ENCODE peak calls at places on chromosome 12, in six cellular contexts. F is prostate gland; X is adipocyte; G is uterus; Y is BE2C; R is CD4-positive, CD25-positive, alpha-beta regulatory T cell. A is an unnamed sample. For H3K4me1 and H3K36me3, the result is how much of the 10 kb centered on the place peaks cover.

GRCh38 chr12:98745578-98746391 is 100.7 kb downstream of the APAF1 start:
- DNase-seq in X (peak), Y (peak), R (peak), G (peak), F (no peak), A (no peak)

GRCh38 chr12:132886529-132887477 is 602 bp downstream of the CHFR start:
- DNase-seq in F (no peak), Y (no peak), G (peak), X (peak), R (no peak), A (no peak)

GRCh38 chr12:24902521-24903304 is 46.2 kb downstream of the BCAT1 start:
- DNase-seq in X (peak), G (no peak), Y (peak), F (no peak), R (no peak), A (no peak)

GRCh38 chr12:59927041-59927440 is 331.2 kb downstream of the SLC16A7 start:
- DNase-seq in Y (no peak), X (no peak), G (no peak), F (no peak), R (no peak), A (peak)

GRCh38 chr12:1213205-1213604 is 222.2 kb downstream of the ERC1 start:
- DNase-seq in X (no peak), R (no peak), G (no peak), Y (no peak), F (no peak), A (no peak)

GRCh38 chr12:42482820-42483533 is 106.6 kb downstream of the PRICKLE1 start:
- DNase-seq in R (peak), F (peak), G (peak), X (peak), Y (peak), A (no peak)

GRCh38 chr12:66107451-66107915 is 23.1 kb downstream of the LLPH start:
- DNase-seq in R (peak), F (peak), X (peak), Y (peak), G (peak), A (peak)

GRCh38 chr12:8697120-8697475 is 693 bp upstream of the RIMKLB start:
- DNase-seq in X (peak), F (peak), Y (no peak), G (no peak), R (peak), A (no peak)

GRCh38 chr12:72876092-72876491 is 603.9 kb downstream of the TRHDE start:
- DNase-seq in Y (no peak), G (no peak), X (no peak), F (no peak), R (no peak), A (no peak)

GRCh38 chr12:119964123-119964522 is 24.9 kb upstream of the BICDL1 start:
- DNase-seq in X (no peak), G (no peak), R (no peak), F (no peak), Y (no peak), A (no peak)

GRCh38 chr12:120292411-120292660 is 633 bp upstream of the RNU4-2 start:
- DNase-seq in G (no peak), R (no peak), F (no peak), Y (no peak), X (no peak), A (no peak)

GRCh38 chr12:27257104-27257848 is 13.2 kb downstream of the STK38L start:
- DNase-seq in F (no peak), G (no peak), R (no peak), X (no peak), Y (no peak), A (no peak)

GRCh38 chr12:1835178-1836131 is 15.1 kb downstream of the LRTM2 start:
- DNase-seq in R (no peak), Y (no peak), X (no peak), F (no peak), G (no peak), A (no peak)

GRCh38 chr12:108457006-108457733 is 57.9 kb upstream of the FICD start:
- DNase-seq in R (peak), G (no peak), F (no peak), X (peak), Y (peak), A (no peak)

GRCh38 chr12:76346798-76347420 is 1.3 kb downstream of the BBS10 start:
- DNase-seq in X (peak), G (no peak), Y (no peak), R (no peak), F (peak), A (no peak)

GRCh38 chr12:16563519-16563918 is 42.4 kb downstream of the LMO3 start:
- DNase-seq in F (no peak), R (no peak), X (no peak), Y (no peak), G (no peak), A (no peak)

GRCh38 chr12:104171785-104172563 is 34.0 kb upstream of the NFYB start:
- DNase-seq in R (no peak), G (no peak), Y (peak), X (no peak), F (no peak), A (no peak)
- H3K4me1 ChIP-seq in R (under half), G (under half), Y (under half), X (under half), F (under half), A (under half)

DNA sequence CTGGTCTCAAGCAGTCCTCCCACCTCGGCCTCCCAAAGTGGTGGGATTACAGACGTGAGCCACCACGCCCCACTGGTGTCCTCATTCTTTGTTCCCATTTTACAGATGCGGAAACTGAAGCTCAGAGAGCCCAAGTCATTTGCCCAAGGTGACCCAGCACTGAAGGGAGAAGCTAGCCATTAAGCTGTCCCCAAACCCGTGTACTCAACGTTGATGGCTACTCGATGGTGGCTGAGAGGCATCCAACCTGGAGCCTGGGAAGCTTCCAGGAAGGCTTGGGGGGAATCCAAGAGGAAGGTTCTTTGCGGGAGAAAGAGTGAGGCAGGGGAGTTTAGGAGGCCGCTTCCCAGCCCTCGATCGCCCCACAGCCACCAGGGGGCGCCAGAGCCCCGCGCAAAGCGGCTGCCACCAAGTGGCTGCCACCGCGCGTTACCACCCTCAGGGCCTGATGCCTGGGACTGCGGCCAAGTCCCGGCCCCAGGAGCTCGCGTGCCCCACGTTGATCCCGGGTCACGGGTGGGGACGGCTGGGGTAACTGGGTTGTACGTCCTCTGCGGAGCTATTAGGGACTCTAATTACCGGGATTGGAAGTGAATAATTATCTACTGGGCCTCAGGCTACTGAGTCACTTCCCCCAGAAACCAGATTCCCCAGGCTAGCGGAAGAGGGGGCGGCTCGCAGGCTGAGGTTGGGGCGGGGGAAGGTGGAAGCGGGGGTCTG is 8.8 kb upstream of the SH2B3 start:
- DNase-seq in G (peak), R (peak), Y (peak), X (peak), F (peak), A (no peak)
- H3K4me3 ChIP-seq in G (no peak), R (no peak), Y (peak), X (peak), F (peak), A (peak)

GRCh38 chr12:109920266-109920780 is 20.2 kb downstream of the TCHP start:
- DNase-seq in X (no peak), Y (no peak), F (no peak), G (no peak), R (no peak), A (no peak)
- H3K36me3 ChIP-seq in X (under half), Y (under half), F (under half), G (under half), R (half or more), A (under half)

GRCh38 chr12:38648813-38649212 is 256.6 kb downstream of the CPNE8 start:
- DNase-seq in G (no peak), R (no peak), Y (no peak), X (no peak), F (no peak), A (no peak)
- H3K4me1 ChIP-seq in G (under half), R (under half), Y (under half), X (under half), F (under half), A (under half)

DNA sequence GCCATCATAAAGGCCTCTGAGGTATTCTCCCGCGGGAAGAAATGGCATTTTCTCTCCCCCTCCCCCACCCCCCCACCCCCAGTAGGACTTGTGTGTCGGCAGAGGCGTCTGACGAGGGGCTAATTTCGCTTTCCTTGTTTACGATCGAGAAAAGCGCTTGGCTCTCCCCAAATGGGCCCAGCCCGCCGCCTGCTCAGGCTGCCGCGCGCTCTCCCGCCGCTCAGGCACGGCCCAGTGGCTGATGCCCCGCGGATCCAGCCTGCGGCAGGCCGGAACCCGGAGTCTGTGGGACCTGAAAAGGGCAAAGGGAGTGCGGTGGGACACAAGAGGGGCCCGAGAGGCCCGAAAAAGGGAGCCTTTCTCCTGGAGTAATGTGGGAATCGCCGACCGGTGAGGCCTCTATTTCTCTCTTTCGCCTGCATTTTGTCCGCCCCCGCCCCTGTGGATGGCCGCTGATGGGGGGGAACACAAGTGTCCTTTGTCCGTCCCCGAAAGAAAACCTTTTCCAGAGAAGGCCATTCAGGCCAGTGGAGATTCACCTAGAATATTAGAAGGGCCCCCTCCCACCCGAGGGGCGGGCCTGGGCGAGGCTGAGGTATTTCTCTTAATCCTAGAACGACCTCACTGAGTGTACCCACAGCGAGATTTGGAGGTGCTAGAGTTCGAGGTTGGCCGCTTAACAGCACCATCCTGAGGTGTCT is 9.0 kb upstream of the HOXC6 start:
- DNase-seq in R (no peak), G (no peak), F (no peak), Y (no peak), X (no peak), A (no peak)
- H3K4me3 ChIP-seq in R (no peak), G (peak), F (no peak), Y (peak), X (peak), A (peak)

A was measured in keratinocyte.